ENCODE peak calls at places on chromosomes 3 and 15, in six cellular contexts. Y is H1, E is A549, R is HepG2, G is suprapubic skin, A is sigmoid colon. B is an unnamed sample.

GRCh38 chr15:93037341-93038063 is 51.5 kb downstream of the RGMA start:
- DNase-seq in Y (no peak), E (no peak), R (no peak), G (peak; percentile 87), A (peak; percentile 83), B (no peak)

GRCh38 chr3:105965384-105965783 is 96.6 kb upstream of the CBLB start:
- DNase-seq in Y (no peak), E (no peak), R (no peak), G (no peak), A (no peak), B (no peak)

GRCh38 chr15:88704791-88705768 is 66.3 kb downstream of the ISG20 start:
- DNase-seq in Y (peak; percentile 67), E (no peak), R (no peak), G (no peak), A (peak; percentile 83), B (peak; percentile 23)

GRCh38 chr3:183489455-183490210 is 61.2 kb upstream of the MCF2L2 start:
- DNase-seq in Y (no peak), E (no peak), R (no peak), G (no peak), A (no peak), B (no peak)

GRCh38 chr3:158801200-158801599 is 654 bp upstream of the MFSD1 start:
- DNase-seq in Y (no peak), E (no peak), R (no peak), G (no peak), A (peak; percentile 58), B (peak; percentile 58)

GRCh38 chr3:171329759-171330158 is 130.4 kb downstream of the TNIK start:
- DNase-seq in Y (no peak), E (no peak), R (no peak), G (no peak), A (no peak), B (no peak)

GRCh38 chr3:32951410-32951811 is at the start of gene CCR4:
- DNase-seq in Y (peak; percentile 36), E (no peak), R (no peak), G (no peak), A (no peak), B (no peak)

GRCh38 chr3:59364471-59364870 is 314.6 kb upstream of the CFAP20DC start:
- DNase-seq in Y (no peak), E (no peak), R (no peak), G (no peak), A (no peak), B (no peak)

GRCh38 chr3:37024092-37024491 is 30.8 kb downstream of the MLH1 start:
- DNase-seq in Y (no peak), E (no peak), R (no peak), G (no peak), A (no peak), B (no peak)
- TF ChIP-seq CTCF in Y (no peak), E (no peak), R (peak; percentile 19), G (peak; percentile 17), A (no peak), B (peak; percentile 22)

GRCh38 chr3:49689046-49689886 is at the start of the genes MST1 and RNF123:
- DNase-seq in Y (peak; percentile 98), E (peak; percentile 70), R (peak; percentile 86), G (peak; percentile 91), A (peak; percentile 93), B (peak; percentile 90)
- TF ChIP-seq POLR2A in Y (no peak), E (peak; percentile 73), R (peak; percentile 72), G (no peak), A (peak; percentile 18), B (peak; percentile 51)

DNA sequence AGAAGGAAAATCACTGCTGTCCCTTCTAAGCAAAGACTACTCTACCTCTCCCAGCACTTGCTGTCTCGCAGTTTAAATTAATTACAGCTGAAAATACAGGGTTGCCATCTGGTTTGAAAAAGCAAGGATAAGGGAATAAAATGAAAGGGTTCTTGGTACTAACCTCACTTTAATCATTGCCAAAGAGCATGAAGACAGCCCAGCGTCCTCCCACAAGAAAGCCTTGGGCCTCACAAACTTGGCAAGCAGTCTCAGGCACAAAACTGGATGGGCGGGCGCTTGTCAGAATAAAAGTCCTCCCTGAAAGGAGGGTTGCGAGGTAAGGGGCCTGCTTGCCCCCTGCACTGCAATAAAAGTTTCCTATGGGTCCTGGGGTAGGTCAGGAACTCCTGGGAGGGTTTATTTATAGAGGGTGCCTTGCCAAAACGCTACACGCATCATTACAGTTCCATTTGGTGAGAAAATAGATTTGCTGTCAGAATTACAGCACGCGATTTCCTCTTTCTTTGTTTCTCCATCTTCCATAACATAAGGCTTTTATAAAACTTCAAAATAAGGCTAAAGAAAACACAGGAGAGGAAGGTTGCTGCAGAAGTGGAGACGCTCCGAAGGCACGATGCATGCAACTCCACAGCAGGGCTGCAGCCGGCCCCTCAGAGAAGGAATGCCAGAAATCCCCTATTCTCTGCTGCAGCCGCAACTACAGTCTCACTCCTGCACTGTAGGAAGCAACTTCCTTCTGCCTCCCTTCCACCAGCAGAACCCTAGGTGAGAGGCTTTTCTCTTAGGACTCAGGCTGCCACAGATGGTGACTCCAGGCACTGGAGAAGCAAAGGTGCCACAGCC is 61.4 kb downstream of the VGLL4 start:
- DNase-seq in Y (peak; percentile 62), E (no peak), R (no peak), G (no peak), A (peak; percentile 90), B (peak; percentile 52)
- TF ChIP-seq EP300 in Y (no peak), E (no peak), R (no peak), G (no peak), A (no peak), B (no peak)

DNA sequence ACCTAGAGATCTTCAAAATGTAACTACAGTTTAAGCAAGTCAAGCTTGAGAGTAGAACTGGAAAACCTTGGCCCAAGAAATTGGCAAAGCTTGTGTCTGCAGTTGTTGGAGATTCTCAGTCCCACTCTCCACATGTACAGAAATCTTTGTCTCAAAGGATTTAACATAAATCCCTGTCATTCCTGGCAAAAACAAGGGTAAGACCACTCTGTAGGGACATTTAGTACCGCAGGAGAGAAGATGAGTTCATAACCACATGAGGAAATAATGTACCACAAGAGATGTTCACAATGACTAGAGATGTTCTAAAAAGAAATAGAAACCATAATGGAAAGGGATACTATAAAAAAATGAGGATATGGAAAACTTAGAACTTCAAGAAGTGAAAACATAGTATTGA is 73.7 kb downstream of the RAB7A start:
- DNase-seq in Y (no peak), E (no peak), R (no peak), G (no peak), A (no peak), B (no peak)
- TF ChIP-seq CTCF in Y (no peak), E (no peak), R (no peak), G (no peak), A (no peak), B (no peak)

GRCh38 chr15:52291204-52291603 is 4.4 kb downstream of the MYO5C start:
- DNase-seq in Y (peak; percentile 34), E (no peak), R (no peak), G (no peak), A (no peak), B (no peak)

GRCh38 chr15:52294881-52295420 is 653 bp downstream of the MYO5C start:
- DNase-seq in Y (no peak), E (peak; percentile 21), R (peak; percentile 47), G (no peak), A (no peak), B (no peak)

GRCh38 chr15:52290800-52291199 is 4.8 kb downstream of the MYO5C start:
- DNase-seq in Y (no peak), E (no peak), R (no peak), G (no peak), A (no peak), B (no peak)

GRCh38 chr15:52292780-52293392 is 2.7 kb downstream of the MYO5C start:
- DNase-seq in Y (no peak), E (no peak), R (no peak), G (no peak), A (no peak), B (no peak)

DNA sequence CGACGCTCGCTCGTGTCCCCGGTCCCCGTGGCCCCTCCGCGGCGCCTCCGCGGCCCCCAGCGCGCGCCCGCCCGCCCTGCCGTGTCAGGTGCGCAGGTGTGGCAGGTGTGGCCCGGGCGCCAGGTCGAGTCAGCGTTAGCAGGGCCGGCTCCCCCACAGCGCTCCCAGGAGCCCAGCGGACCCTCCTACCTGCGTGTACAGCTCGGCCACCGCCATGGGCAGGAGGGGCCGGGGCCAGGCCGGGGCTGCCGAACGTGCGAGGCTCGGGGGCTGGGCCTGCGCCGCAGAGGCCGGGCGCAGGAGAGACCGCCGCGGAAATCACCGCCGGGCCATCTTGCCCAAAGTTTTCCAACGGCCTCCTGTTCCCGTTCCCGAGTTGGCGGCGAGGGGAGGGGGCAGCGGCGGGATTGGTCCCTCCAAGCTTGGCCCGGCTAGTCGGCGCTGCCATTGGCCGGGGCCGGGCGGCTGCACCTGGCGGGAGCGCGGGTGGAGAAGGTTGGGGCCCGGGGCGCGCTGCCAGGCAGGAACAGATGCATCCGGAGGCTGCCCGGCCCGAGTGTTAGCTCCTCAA is at the start of gene MYO5C:
- DNase-seq in Y (peak; percentile 94), E (peak; percentile 86), R (peak; percentile 68), G (peak; percentile 88), A (peak; percentile 77), B (peak; percentile 91)
- TF ChIP-seq POLR2A in Y (no peak), E (no peak), R (peak; percentile 70), G (no peak), A (peak; percentile 60), B (peak; percentile 83)

GRCh38 chr15:32825219-32825618 is 107.4 kb downstream of the GREM1 start:
- DNase-seq in Y (no peak), E (no peak), R (no peak), G (no peak), A (no peak), B (no peak)

GRCh38 chr15:32826685-32827084 is 108.9 kb downstream of the GREM1 start:
- DNase-seq in Y (no peak), E (no peak), R (no peak), G (no peak), A (no peak), B (no peak)

GRCh38 chr15:32822739-32823138 is 104.9 kb downstream of the GREM1 start:
- DNase-seq in Y (no peak), E (no peak), R (no peak), G (no peak), A (no peak), B (no peak)

GRCh38 chr15:32824777-32825176 is 107.0 kb downstream of the GREM1 start:
- DNase-seq in Y (no peak), E (peak; percentile 80), R (peak; percentile 28), G (no peak), A (no peak), B (no peak)

GRCh38 chr15:32823750-32824149 is 105.9 kb downstream of the GREM1 start:
- DNase-seq in Y (no peak), E (no peak), R (no peak), G (no peak), A (no peak), B (no peak)
- TF ChIP-seq EP300 in Y (no peak), E (no peak), R (no peak), G (no peak), A (no peak), B (no peak)